ENCODE peak calls at places on chromosomes 16 and 17, in four cellular contexts. G is PC-3, E is MM.1S, Z is GM23248. X is an unnamed sample.

GRCh38 chr17:72488542-72489272 is 367.9 kb downstream of the SOX9 start:
- DNase-seq in G (no peak), E (no peak), Z (no peak), X (peak; percentile 39)

GRCh38 chr16:49932449-49932848 is 76.5 kb upstream of the ZNF423 start:
- DNase-seq in G (no peak), E (no peak), Z (no peak), X (no peak)

GRCh38 chr16:78703951-78704350 is 604.5 kb downstream of the WWOX start:
- DNase-seq in G (no peak), E (no peak), Z (no peak), X (no peak)

GRCh38 chr16:57563761-57564160 is 21.3 kb downstream of the ADGRG5 start:
- DNase-seq in G (no peak), E (no peak), Z (no peak), X (no peak)

GRCh38 chr16:57522960-57523359 is 13.4 kb downstream of the CCDC102A start:
- DNase-seq in G (no peak), E (no peak), Z (no peak), X (no peak)

GRCh38 chr17:69065113-69065512 is 4.4 kb upstream of the ABCA9 start:
- DNase-seq in G (no peak), E (no peak), Z (no peak), X (no peak)

GRCh38 chr17:17126131-17127110 is 79.7 kb downstream of the PLD6 start:
- DNase-seq in G (no peak), E (no peak), Z (no peak), X (no peak)

GRCh38 chr16:84043486-84044107 is 1.0 kb upstream of the SLC38A8 start:
- DNase-seq in G (no peak), E (no peak), Z (peak; percentile 53), X (no peak)

GRCh38 chr16:3101018-3101840 is 2.1 kb upstream of the ZSCAN10 start:
- DNase-seq in G (peak; percentile 13), E (peak; percentile 46), Z (peak; percentile 61), X (peak; percentile 62)

GRCh38 chr16:15970202-15970601 is 20.8 kb downstream of the ABCC1 start:
- DNase-seq in G (peak; percentile 16), E (no peak), Z (no peak), X (no peak)

GRCh38 chr17:57442401-57442823 is 186.1 kb downstream of the MSI2 start:
- DNase-seq in G (no peak), E (no peak), Z (peak; percentile 7), X (no peak)

GRCh38 chr17:78781339-78782304 is at the start of gene CYTH1:
- DNase-seq in G (peak; percentile 45), E (peak; percentile 44), Z (peak; percentile 70), X (peak; percentile 46)

GRCh38 chr16:23496826-23497542 is 13.3 kb downstream of the GGA2 start:
- DNase-seq in G (no peak), E (no peak), Z (peak; percentile 83), X (no peak)

GRCh38 chr16:30983289-30983889 is 1.6 kb upstream of the HSD3B7 start:
- DNase-seq in G (no peak), E (no peak), Z (peak; percentile 34), X (no peak)

GRCh38 chr17:77331161-77331864 is 190.5 kb downstream of the SEC14L1 start:
- DNase-seq in G (peak; percentile 97), E (peak; percentile 93), Z (peak; percentile 95), X (peak; percentile 97)

GRCh38 chr17:72494576-72494975 is 373.8 kb downstream of the SOX9 start:
- DNase-seq in G (no peak), E (no peak), Z (no peak), X (peak; percentile 59)

GRCh38 chr17:43372273-43372911 is 26.4 kb upstream of the ARL4D start:
- DNase-seq in G (no peak), E (peak; percentile 70), Z (no peak), X (no peak)

GRCh38 chr17:21218101-21218500 is 4.1 kb upstream of the TMEM11 start:
- DNase-seq in G (no peak), E (no peak), Z (peak; percentile 41), X (no peak)

DNA sequence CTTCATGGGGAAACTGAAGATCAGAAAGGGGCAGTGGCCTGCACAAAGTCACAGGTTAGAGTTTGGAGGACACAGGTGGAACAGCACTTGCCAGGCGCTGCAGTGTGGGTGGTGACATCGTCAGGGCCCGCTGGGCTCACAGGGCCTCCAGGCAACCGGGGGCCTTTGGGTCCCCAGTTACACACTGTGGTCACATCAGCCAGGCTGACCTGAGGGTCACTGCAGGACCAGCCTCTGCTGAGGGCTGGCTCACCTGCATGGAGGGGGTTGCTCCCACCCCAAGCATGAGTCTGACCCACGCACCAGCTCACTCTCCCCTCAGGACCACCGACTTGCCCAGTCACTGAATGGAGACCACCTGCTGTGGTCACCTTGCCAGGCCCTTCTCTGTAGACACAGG is 17.0 kb downstream of the FOXN1 start:
- DNase-seq in G (no peak), E (no peak), Z (no peak), X (no peak)
- H3K4me1 ChIP-seq in G (peaks cover 21% of the 10 kb centered on the region), E (peaks cover 8% of the 10 kb centered on the region), Z (peaks cover 13% of the 10 kb centered on the region), X (peaks cover 11% of the 10 kb centered on the region)

DNA sequence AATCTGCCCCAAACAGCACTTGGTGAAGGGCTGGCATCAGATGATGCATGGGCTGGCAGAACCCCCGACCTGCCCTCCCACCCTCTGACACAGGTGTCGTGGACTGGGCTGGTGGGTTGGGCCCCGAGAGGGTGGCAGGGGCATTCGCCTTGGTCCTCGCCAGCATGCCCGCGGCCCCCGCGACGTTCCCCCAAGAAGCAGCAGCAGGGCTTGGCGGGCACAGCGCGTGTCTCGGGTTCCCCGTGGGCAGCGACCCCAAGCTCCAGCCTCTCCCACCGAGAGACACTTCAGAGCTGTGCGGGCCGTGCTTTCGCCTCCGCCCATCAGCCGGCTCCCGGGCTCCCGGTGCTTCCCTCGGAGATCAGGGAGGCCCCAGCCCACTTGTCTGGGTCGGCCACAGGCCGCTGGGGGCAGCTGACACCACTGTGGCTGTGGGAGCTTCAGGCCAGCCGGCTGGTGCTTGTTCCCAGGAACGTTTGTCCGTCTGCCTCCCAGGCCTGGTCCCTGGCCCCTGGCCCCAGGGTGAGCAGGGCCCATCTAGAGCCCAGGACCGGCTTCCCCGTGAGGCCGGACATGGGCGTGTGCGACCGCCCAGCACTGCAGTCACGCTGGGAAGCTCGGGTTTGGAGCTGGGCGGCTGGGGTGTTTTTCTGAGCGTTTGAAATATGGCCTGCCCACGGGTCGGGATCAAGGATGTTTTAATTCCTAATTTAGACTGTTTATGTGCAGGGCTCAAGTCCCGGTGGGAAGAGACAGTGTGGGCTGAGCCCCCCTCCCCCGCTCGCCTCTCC is 16.6 kb downstream of the CACNA1H start:
- DNase-seq in G (no peak), E (no peak), Z (no peak), X (no peak)
- H3K9ac ChIP-seq in G (no peak overlapping the region), E (no peak overlapping the region), Z (no peak overlapping the region), X (peak overlapping the region; percentile 50)

GRCh38 chr17:82283208-82283749 is 9.8 kb upstream of the CSNK1D start:
- DNase-seq in G (peak; percentile 84), E (no peak), Z (peak; percentile 84), X (no peak)
- H3K4me1 ChIP-seq in G (peaks cover 46% of the 10 kb centered on the region), E (no peaks in the 10 kb centered on the region), Z (peaks cover 17% of the 10 kb centered on the region), X (peaks cover 7% of the 10 kb centered on the region)

DNA sequence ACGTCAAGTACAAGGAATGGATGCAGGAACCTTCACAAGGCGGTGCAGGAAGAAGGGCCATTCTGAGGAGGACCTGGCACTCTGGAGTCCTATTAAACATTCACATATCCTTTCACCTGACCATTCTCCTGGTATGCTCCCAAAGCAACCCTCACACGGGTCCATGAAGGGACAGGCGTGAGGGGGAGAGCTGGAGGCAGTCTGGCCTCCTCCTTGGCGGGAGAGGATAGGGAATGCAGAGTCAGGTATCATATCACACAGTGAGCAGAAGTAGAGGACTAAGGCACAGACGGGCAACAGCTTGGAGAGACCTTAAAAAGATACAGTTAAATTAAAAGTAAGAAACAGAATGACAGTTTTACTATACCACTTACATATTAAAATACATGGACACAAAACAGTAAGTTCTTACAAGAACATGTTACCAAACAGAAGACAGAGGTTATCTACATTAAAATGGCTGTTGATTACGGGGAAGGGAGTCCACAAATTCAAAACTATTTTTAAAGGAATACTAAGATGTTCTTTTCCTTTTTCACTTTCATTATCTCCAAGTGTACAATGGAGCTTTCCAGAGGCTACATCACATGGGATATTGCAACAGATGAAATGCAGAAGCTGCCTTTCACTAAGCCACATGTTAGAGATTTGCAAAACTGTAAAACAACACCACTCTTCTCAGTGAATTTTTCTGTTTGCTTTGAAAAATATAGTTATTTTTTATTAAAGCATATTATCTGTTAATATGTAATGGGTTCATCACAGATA is 53.8 kb downstream of the XPO6 start:
- DNase-seq in G (no peak), E (no peak), Z (peak; percentile 59), X (no peak)
- H3K9ac ChIP-seq in G (no peak overlapping the region), E (no peak overlapping the region), Z (peak overlapping the region; percentile 19), X (no peak overlapping the region)